ENCODE peak calls at places on chromosomes 7 and 10, in four cellular contexts. G is activated CD4-positive, CD25-positive, alpha-beta regulatory T cell treated with anti-CD3 and anti-CD28 coated beads, Interleukin-2, amount 50 U/mL, for 16 hours; E is left ventricle myocardium superior; B is GM12878. O is an unnamed sample.

GRCh38 chr7:84271550-84271949 is 77.0 kb upstream of the SEMA3A start:
- DNase-seq in G (no peak), E (no peak), B (no peak), O (no peak)

GRCh38 chr10:102718220-102718619 is 3.8 kb downstream of the SFXN2 start:
- DNase-seq in G (no peak), E (peak; percentile 44), B (no peak), O (peak; percentile 14)

GRCh38 chr7:135128931-135129330 is 18.9 kb upstream of the TMEM140 start:
- DNase-seq in G (no peak), E (no peak), B (no peak), O (no peak)

GRCh38 chr10:101897633-101898032 is 54.0 kb upstream of the KCNIP2 start:
- DNase-seq in G (no peak), E (peak; percentile 47), B (no peak), O (no peak)

GRCh38 chr7:8147004-8147403 is 115.0 kb downstream of the ICA1 start:
- DNase-seq in G (no peak), E (peak; percentile 46), B (no peak), O (peak; percentile 11)

GRCh38 chr10:132163278-132163765 is 23.4 kb upstream of the DPYSL4 start:
- DNase-seq in G (no peak), E (peak; percentile 52), B (no peak), O (peak; percentile 60)

GRCh38 chr7:101950450-101951119 is 133.2 kb downstream of the CUX1 start:
- DNase-seq in G (no peak), E (peak; percentile 1), B (no peak), O (no peak)

GRCh38 chr7:24141876-24142509 is 142.0 kb upstream of the NPY start:
- DNase-seq in G (no peak), E (no peak), B (no peak), O (no peak)

GRCh38 chr10:112658900-112659328 is 211.9 kb downstream of the VTI1A start:
- DNase-seq in G (no peak), E (no peak), B (no peak), O (no peak)

GRCh38 chr7:47285860-47286491 is 295.9 kb downstream of the TNS3 start:
- DNase-seq in G (no peak), E (no peak), B (no peak), O (no peak)

GRCh38 chr10:132387723-132388210 is 9.2 kb upstream of the PWWP2B start:
- DNase-seq in G (peak; percentile 59), E (peak; percentile 85), B (no peak), O (peak; percentile 59)

GRCh38 chr10:16673443-16673842 is 143.8 kb downstream of the RSU1 start:
- DNase-seq in G (no peak), E (no peak), B (no peak), O (no peak)

GRCh38 chr7:43199333-43199732 is 86.9 kb downstream of the HECW1 start:
- DNase-seq in G (no peak), E (no peak), B (no peak), O (no peak)

GRCh38 chr10:12432402-12433189 is 83.2 kb downstream of the CAMK1D start:
- DNase-seq in G (no peak), E (no peak), B (no peak), O (no peak)

GRCh38 chr10:76032442-76033039 is 601.1 kb downstream of the LRMDA start:
- DNase-seq in G (no peak), E (no peak), B (no peak), O (no peak)

GRCh38 chr7:76403780-76404494 is 5.6 kb downstream of the SSC4D start:
- DNase-seq in G (no peak), E (no peak), B (no peak), O (no peak)

GRCh38 chr10:87700031-87700796 is 40.5 kb downstream of the PAPSS2 start:
- DNase-seq in G (no peak), E (peak; percentile 33), B (no peak), O (no peak)

GRCh38 chr10:49387029-49387428 is 8.9 kb downstream of the DRGX start:
- DNase-seq in G (no peak), E (no peak), B (no peak), O (no peak)

GRCh38 chr10:24907956-24908355 is 44.5 kb downstream of the PRTFDC1 start:
- DNase-seq in G (no peak), E (no peak), B (no peak), O (no peak)

GRCh38 chr10:28087675-28088351 is 88.9 kb upstream of the ODAD2 start:
- DNase-seq in G (no peak), E (no peak), B (no peak), O (no peak)

GRCh38 chr7:19851504-19851903 is 78.1 kb upstream of the TMEM196 start:
- DNase-seq in G (no peak), E (no peak), B (no peak), O (no peak)

GRCh38 chr7:139618482-139619366 is 95.2 kb downstream of the CLEC2L start:
- DNase-seq in G (no peak), E (peak; percentile 59), B (no peak), O (peak; percentile 21)

GRCh38 chr10:35306852-35307251 is 29.5 kb upstream of the CCNY start:
- DNase-seq in G (no peak), E (no peak), B (no peak), O (no peak)

GRCh38 chr10:130481076-130481930 is 345.1 kb downstream of the GLRX3 start:
- DNase-seq in G (no peak), E (no peak), B (no peak), O (no peak)

GRCh38 chr10:4525095-4525494 is 300.9 kb upstream of the AKR1E2 start:
- DNase-seq in G (no peak), E (no peak), B (no peak), O (no peak)

GRCh38 chr7:6261699-6262098 is 10.7 kb downstream of the CYTH3 start:
- DNase-seq in G (no peak), E (no peak), B (no peak), O (no peak)